ENCODE peak calls at places on chromosomes 11 and 22, in six cellular contexts. E, T, S, A, Y and D are unnamed samples.
A peak's percentile ranks its signal among the peaks of the same experiment; 100 is the strongest.

GRCh38 chr11:1548221-1549070 is 23.6 kb downstream of the DUSP8 start:
- DNase-seq in E (peak; percentile 90), T (peak; percentile 87), S (peak; percentile 78), A (peak; percentile 30), Y (no peak), D (no peak)

GRCh38 chr11:71406681-71407080 is 41.5 kb downstream of the DHCR7 start:
- DNase-seq in E (no peak), T (no peak), S (no peak), A (no peak), Y (peak; percentile 42), D (no peak)

GRCh38 chr11:10042699-10043098 is 251.3 kb downstream of the SBF2 start:
- DNase-seq in E (peak; percentile 3), T (peak; percentile 64), S (no peak), A (no peak), Y (no peak), D (no peak)

GRCh38 chr11:8293171-8293570 is 29.5 kb upstream of the LMO1 start:
- DNase-seq in E (no peak), T (no peak), S (no peak), A (no peak), Y (no peak), D (no peak)

GRCh38 chr11:109707411-109707810 is 285.4 kb downstream of the C11orf87 start:
- DNase-seq in E (no peak), T (no peak), S (no peak), A (no peak), Y (no peak), D (no peak)

GRCh38 chr22:20423636-20424511 is 13.8 kb downstream of the SCARF2 start:
- DNase-seq in E (no peak), T (no peak), S (peak; percentile 30), A (peak; percentile 35), Y (no peak), D (no peak)

GRCh38 chr22:26967282-26967681 is 309.9 kb downstream of the MIAT start:
- DNase-seq in E (no peak), T (no peak), S (no peak), A (no peak), Y (no peak), D (no peak)

GRCh38 chr11:11157201-11157600 is 195.8 kb downstream of the CSNK2A3 start:
- DNase-seq in E (peak; percentile 26), T (no peak), S (peak; percentile 48), A (no peak), Y (no peak), D (no peak)

GRCh38 chr11:120105576-120105975 is 32.3 kb downstream of the TRIM29 start:
- DNase-seq in E (no peak), T (no peak), S (no peak), A (no peak), Y (no peak), D (no peak)

GRCh38 chr22:44648085-44648820 is 53.8 kb upstream of the PRR5 start:
- DNase-seq in E (no peak), T (peak; percentile 50), S (peak; percentile 74), A (no peak), Y (no peak), D (no peak)

GRCh38 chr11:16987205-16987568 is 27.0 kb downstream of the PLEKHA7 start:
- DNase-seq in E (peak; percentile 29), T (no peak), S (no peak), A (no peak), Y (no peak), D (no peak)

GRCh38 chr11:47464479-47464878 is 15.5 kb upstream of the RAPSN start:
- DNase-seq in E (no peak), T (no peak), S (peak; percentile 18), A (no peak), Y (no peak), D (no peak)

GRCh38 chr11:71488086-71488967 is 35.3 kb downstream of the NADSYN1 start:
- DNase-seq in E (peak; percentile 66), T (no peak), S (peak; percentile 41), A (no peak), Y (no peak), D (no peak)

GRCh38 chr11:36037031-36037430 is 93.2 kb downstream of the LDLRAD3 start:
- DNase-seq in E (peak; percentile 88), T (peak; percentile 59), S (peak; percentile 49), A (no peak), Y (no peak), D (no peak)